ENCODE peak calls at places on chromosome 4, in four cellular contexts. One of them, this sample, is unnamed. For H3K36me3, the result is how much of the 10 kb centered on the place peaks cover.

GRCh38 chr4:139815646-139816601 is 150.3 kb downstream of the MGST2 start:
- DNase-seq in neuronal stem cell: peak
- DNase-seq in trophoblast cell: peak
- DNase-seq in mesenchymal stem cell: peak
- DNase-seq in this sample: no peak

GRCh38 chr4:79598801-79599200 is 190.8 kb upstream of the GK2 start:
- DNase-seq in neuronal stem cell: no peak
- DNase-seq in trophoblast cell: no peak
- DNase-seq in mesenchymal stem cell: no peak
- DNase-seq in this sample: no peak

GRCh38 chr4:1795304-1796195 is 2.5 kb downstream of the FGFR3 start:
- DNase-seq in neuronal stem cell: no peak
- DNase-seq in trophoblast cell: no peak
- DNase-seq in mesenchymal stem cell: no peak
- DNase-seq in this sample: no peak

GRCh38 chr4:109406337-109406931 is 27.2 kb upstream of the SEC24B start:
- DNase-seq in neuronal stem cell: peak
- DNase-seq in trophoblast cell: peak
- DNase-seq in mesenchymal stem cell: peak
- DNase-seq in this sample: no peak

GRCh38 chr4:164011791-164012190 is 517.3 kb downstream of the TMA16 start:
- DNase-seq in neuronal stem cell: no peak
- DNase-seq in trophoblast cell: no peak
- DNase-seq in mesenchymal stem cell: no peak
- DNase-seq in this sample: no peak

GRCh38 chr4:1192091-1192492 is 19.7 kb upstream of the SPON2 start:
- DNase-seq in neuronal stem cell: no peak
- DNase-seq in trophoblast cell: no peak
- DNase-seq in mesenchymal stem cell: peak
- DNase-seq in this sample: no peak

GRCh38 chr4:133865606-133866327 is 335.8 kb downstream of the PABPC4L start:
- DNase-seq in neuronal stem cell: peak
- DNase-seq in trophoblast cell: peak
- DNase-seq in mesenchymal stem cell: peak
- DNase-seq in this sample: no peak

GRCh38 chr4:110361921-110362320 is 114.0 kb upstream of the ENPEP start:
- DNase-seq in neuronal stem cell: no peak
- DNase-seq in trophoblast cell: no peak
- DNase-seq in mesenchymal stem cell: peak
- DNase-seq in this sample: no peak

GRCh38 chr4:108959497-108959896 is 196.6 kb upstream of the ETNPPL start:
- DNase-seq in neuronal stem cell: no peak
- DNase-seq in trophoblast cell: no peak
- DNase-seq in mesenchymal stem cell: no peak
- DNase-seq in this sample: no peak

GRCh38 chr4:141497627-141498026 is 138.8 kb upstream of the IL15 start:
- DNase-seq in neuronal stem cell: no peak
- DNase-seq in trophoblast cell: no peak
- DNase-seq in mesenchymal stem cell: no peak
- DNase-seq in this sample: no peak

GRCh38 chr4:38463268-38463958 is 200.6 kb upstream of the KLF3 start:
- DNase-seq in neuronal stem cell: no peak
- DNase-seq in trophoblast cell: peak
- DNase-seq in mesenchymal stem cell: no peak
- DNase-seq in this sample: no peak

GRCh38 chr4:813900-814299 is 12.0 kb downstream of the CPLX1 start:
- DNase-seq in neuronal stem cell: no peak
- DNase-seq in trophoblast cell: no peak
- DNase-seq in mesenchymal stem cell: no peak
- DNase-seq in this sample: no peak

GRCh38 chr4:39044947-39045734 is 12.9 kb upstream of the TMEM156 start:
- DNase-seq in neuronal stem cell: peak
- DNase-seq in trophoblast cell: peak
- DNase-seq in mesenchymal stem cell: peak
- DNase-seq in this sample: peak

GRCh38 chr4:108405586-108405985 is 214.8 kb upstream of the RPL34 start:
- DNase-seq in neuronal stem cell: no peak
- DNase-seq in trophoblast cell: no peak
- DNase-seq in mesenchymal stem cell: no peak
- DNase-seq in this sample: no peak

GRCh38 chr4:34181891-34182290 is 2062.4 kb downstream of the ARAP2 start:
- DNase-seq in neuronal stem cell: no peak
- DNase-seq in trophoblast cell: peak
- DNase-seq in mesenchymal stem cell: peak
- DNase-seq in this sample: no peak

GRCh38 chr4:40576651-40577480 is 52.8 kb downstream of the RBM47 start:
- DNase-seq in neuronal stem cell: no peak
- DNase-seq in trophoblast cell: peak
- DNase-seq in mesenchymal stem cell: peak
- DNase-seq in this sample: no peak

GRCh38 chr4:122341906-122342305 is 36.9 kb upstream of the ADAD1 start:
- DNase-seq in neuronal stem cell: no peak
- DNase-seq in trophoblast cell: peak
- DNase-seq in mesenchymal stem cell: peak
- DNase-seq in this sample: no peak

GRCh38 chr4:168867128-168867527 is 142.9 kb downstream of the CBR4 start:
- DNase-seq in neuronal stem cell: no peak
- DNase-seq in trophoblast cell: no peak
- DNase-seq in mesenchymal stem cell: no peak
- DNase-seq in this sample: no peak

GRCh38 chr4:99352602-99353580 is at the start of gene ADH1C:
- DNase-seq in neuronal stem cell: no peak
- DNase-seq in trophoblast cell: no peak
- DNase-seq in mesenchymal stem cell: no peak
- DNase-seq in this sample: no peak

GRCh38 chr4:12852338-12853307 is 631.5 kb downstream of the RAB28 start:
- DNase-seq in neuronal stem cell: peak
- DNase-seq in trophoblast cell: peak
- DNase-seq in mesenchymal stem cell: peak
- DNase-seq in this sample: no peak

GRCh38 chr4:22897520-22898108 is 204.9 kb downstream of the GBA3 start:
- DNase-seq in neuronal stem cell: peak
- DNase-seq in trophoblast cell: peak
- DNase-seq in mesenchymal stem cell: peak
- DNase-seq in this sample: peak

GRCh38 chr4:54152846-54153600 is 53.1 kb downstream of the GSX2 start:
- DNase-seq in neuronal stem cell: no peak
- DNase-seq in trophoblast cell: peak
- DNase-seq in mesenchymal stem cell: peak
- DNase-seq in this sample: no peak

GRCh38 chr4:65825121-65825520 is 154.8 kb upstream of the EPHA5 start:
- DNase-seq in neuronal stem cell: no peak
- DNase-seq in trophoblast cell: no peak
- DNase-seq in mesenchymal stem cell: peak
- DNase-seq in this sample: no peak

GRCh38 chr4:146190393-146190910 is 14.9 kb downstream of the LSM6 start:
- DNase-seq in neuronal stem cell: no peak
- DNase-seq in trophoblast cell: no peak
- DNase-seq in mesenchymal stem cell: no peak
- DNase-seq in this sample: no peak

GRCh38 chr4:1241466-1241935 is 7.4 kb downstream of the CTBP1 start:
- DNase-seq in neuronal stem cell: no peak
- DNase-seq in trophoblast cell: no peak
- DNase-seq in mesenchymal stem cell: no peak
- DNase-seq in this sample: no peak

GRCh38 chr4:107721436-107722090 is 1.5 kb upstream of the PAPSS1 start:
- DNase-seq in neuronal stem cell: no peak
- DNase-seq in trophoblast cell: peak
- DNase-seq in mesenchymal stem cell: no peak
- DNase-seq in this sample: peak

GRCh38 chr4:156298230-156298629 is 344.6 kb upstream of the CTSO start:
- DNase-seq in neuronal stem cell: peak
- DNase-seq in trophoblast cell: peak
- DNase-seq in mesenchymal stem cell: peak
- DNase-seq in this sample: no peak

GRCh38 chr4:3375688-3376087 is 66.1 kb upstream of the HGFAC start:
- DNase-seq in neuronal stem cell: no peak
- DNase-seq in trophoblast cell: no peak
- DNase-seq in mesenchymal stem cell: peak
- DNase-seq in this sample: no peak

GRCh38 chr4:12636191-12636590 is 847.9 kb downstream of the RAB28 start:
- DNase-seq in neuronal stem cell: no peak
- DNase-seq in trophoblast cell: no peak
- DNase-seq in mesenchymal stem cell: no peak
- DNase-seq in this sample: no peak

GRCh38 chr4:127309360-127310095 is 323.2 kb upstream of the INTU start:
- DNase-seq in neuronal stem cell: no peak
- DNase-seq in trophoblast cell: no peak
- DNase-seq in mesenchymal stem cell: peak
- DNase-seq in this sample: no peak

GRCh38 chr4:36006226-36006625 is 238.1 kb downstream of the ARAP2 start:
- DNase-seq in neuronal stem cell: no peak
- DNase-seq in trophoblast cell: peak
- DNase-seq in mesenchymal stem cell: peak
- DNase-seq in this sample: no peak

GRCh38 chr4:146647615-146648383 is 9.1 kb downstream of the POU4F2 start:
- DNase-seq in neuronal stem cell: no peak
- DNase-seq in trophoblast cell: no peak
- DNase-seq in mesenchymal stem cell: no peak
- DNase-seq in this sample: peak

GRCh38 chr4:55742655-55743191 is 76.9 kb upstream of the EXOC1L start:
- DNase-seq in neuronal stem cell: peak
- DNase-seq in trophoblast cell: peak
- DNase-seq in mesenchymal stem cell: peak
- DNase-seq in this sample: no peak

GRCh38 chr4:184427687-184428086 is 46.7 kb downstream of the IRF2 start:
- DNase-seq in neuronal stem cell: no peak
- DNase-seq in trophoblast cell: no peak
- DNase-seq in mesenchymal stem cell: no peak
- DNase-seq in this sample: no peak

GRCh38 chr4:2459589-2460349 is 9.1 kb upstream of the RNF4 start:
- DNase-seq in neuronal stem cell: no peak
- DNase-seq in trophoblast cell: no peak
- DNase-seq in mesenchymal stem cell: no peak
- DNase-seq in this sample: no peak

GRCh38 chr4:82372502-82372873 is 1.3 kb downstream of the HNRNPD start:
- DNase-seq in neuronal stem cell: no peak
- DNase-seq in trophoblast cell: peak
- DNase-seq in mesenchymal stem cell: peak
- DNase-seq in this sample: no peak

GRCh38 chr4:108107729-108108382 is 60.9 kb downstream of the LEF1 start:
- DNase-seq in neuronal stem cell: no peak
- DNase-seq in trophoblast cell: no peak
- DNase-seq in mesenchymal stem cell: no peak
- DNase-seq in this sample: no peak

GRCh38 chr4:183099537-183100297 is 660 bp downstream of the WWC2 start:
- DNase-seq in neuronal stem cell: peak
- DNase-seq in trophoblast cell: peak
- DNase-seq in mesenchymal stem cell: peak
- DNase-seq in this sample: no peak

GRCh38 chr4:183096276-183096965 is 2.6 kb upstream of the WWC2 start:
- DNase-seq in neuronal stem cell: no peak
- DNase-seq in trophoblast cell: no peak
- DNase-seq in mesenchymal stem cell: peak
- DNase-seq in this sample: no peak

GRCh38 chr4:183097251-183098079 is 1.6 kb upstream of the WWC2 start:
- DNase-seq in neuronal stem cell: peak
- DNase-seq in trophoblast cell: no peak
- DNase-seq in mesenchymal stem cell: peak
- DNase-seq in this sample: no peak

GRCh38 chr4:183098723-183099536 is at the start of gene WWC2:
- DNase-seq in neuronal stem cell: peak
- DNase-seq in trophoblast cell: peak
- DNase-seq in mesenchymal stem cell: peak
- DNase-seq in this sample: peak

GRCh38 chr4:183098080-183098722 is 856 bp upstream of the WWC2 start:
- DNase-seq in neuronal stem cell: peak
- DNase-seq in trophoblast cell: peak
- DNase-seq in mesenchymal stem cell: peak
- DNase-seq in this sample: no peak
- H2BK12ac ChIP-seq in neuronal stem cell: peak
- H2BK12ac ChIP-seq in trophoblast cell: peak
- H2BK12ac ChIP-seq in mesenchymal stem cell: peak
- H2BK12ac ChIP-seq in this sample: peak

DNA sequence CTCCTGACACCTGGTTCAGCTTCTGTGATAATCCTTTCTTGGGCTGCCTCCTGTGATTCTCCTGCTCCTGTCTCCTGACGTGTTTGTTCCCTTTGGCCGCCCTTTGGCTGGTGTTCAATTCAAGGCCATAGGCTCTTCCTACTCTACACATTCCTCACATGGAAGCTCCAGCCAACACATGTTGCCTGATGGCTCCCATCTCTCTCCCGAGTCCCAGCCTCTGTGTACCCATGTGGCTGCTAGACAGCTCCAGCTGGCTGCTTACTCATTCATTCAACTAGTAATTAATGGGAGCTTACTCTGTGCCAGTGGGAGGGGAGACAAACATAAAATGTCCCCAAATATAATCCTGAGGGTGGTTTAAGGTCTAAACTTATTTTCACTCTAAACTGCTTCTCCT is 9.2 kb upstream of the MED28 start:
- DNase-seq in neuronal stem cell: no peak
- DNase-seq in trophoblast cell: no peak
- DNase-seq in mesenchymal stem cell: no peak
- DNase-seq in this sample: no peak
- H3K36me3 ChIP-seq in neuronal stem cell: half or more
- H3K36me3 ChIP-seq in trophoblast cell: under half
- H3K36me3 ChIP-seq in mesenchymal stem cell: half or more
- H3K36me3 ChIP-seq in this sample: under half

GRCh38 chr4:74900862-74901261 is 32.1 kb upstream of the PARM1 start:
- DNase-seq in neuronal stem cell: no peak
- DNase-seq in trophoblast cell: no peak
- DNase-seq in mesenchymal stem cell: no peak
- DNase-seq in this sample: no peak
- H2BK12ac ChIP-seq in neuronal stem cell: no peak
- H2BK12ac ChIP-seq in trophoblast cell: no peak
- H2BK12ac ChIP-seq in mesenchymal stem cell: no peak
- H2BK12ac ChIP-seq in this sample: no peak

DNA sequence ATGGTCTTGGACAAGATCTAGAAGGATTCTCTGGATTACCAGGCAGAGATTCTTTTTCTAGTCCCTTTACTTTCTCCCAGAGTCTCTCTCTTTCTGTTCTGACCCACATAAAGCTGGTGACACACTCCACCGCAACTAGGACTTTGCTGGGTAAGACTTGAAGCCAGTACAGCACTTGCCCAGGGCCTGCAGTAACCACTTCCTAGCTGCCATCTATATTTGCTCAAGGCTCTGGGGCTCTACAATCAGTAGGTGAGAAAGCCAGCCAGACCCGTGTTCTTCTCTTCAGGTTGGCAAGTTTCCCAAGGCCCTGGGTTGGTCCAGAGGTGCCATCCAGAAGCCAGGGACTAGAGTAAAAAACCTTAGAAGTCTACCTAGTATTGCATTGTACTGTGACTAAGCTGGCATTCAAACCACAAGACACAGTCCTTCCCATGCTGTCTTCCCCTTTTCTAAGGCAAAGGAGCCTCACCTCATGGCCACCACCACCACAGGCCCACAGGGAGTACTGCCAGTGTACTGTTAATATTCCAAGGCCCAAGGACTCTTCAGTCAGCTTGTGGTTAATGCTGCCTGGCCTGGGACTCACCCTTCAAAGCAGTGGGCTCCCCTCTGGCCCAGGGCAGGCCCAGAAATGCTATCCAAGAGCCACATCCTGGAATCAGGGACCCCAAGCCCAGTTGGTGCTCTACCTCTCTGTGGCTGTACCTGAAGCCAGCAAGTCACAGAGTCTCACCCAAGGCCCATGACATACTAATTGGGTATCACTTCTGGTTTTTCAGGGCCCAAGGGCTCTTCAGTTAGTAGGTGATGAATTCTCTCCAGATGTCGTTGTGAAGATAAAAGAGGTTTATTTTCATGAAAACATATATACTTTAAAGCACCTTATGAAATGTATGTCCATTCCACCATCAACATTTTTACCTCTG is 54.7 kb downstream of the CD38 start:
- DNase-seq in neuronal stem cell: no peak
- DNase-seq in trophoblast cell: no peak
- DNase-seq in mesenchymal stem cell: no peak
- DNase-seq in this sample: no peak
- H3K36me3 ChIP-seq in neuronal stem cell: under half
- H3K36me3 ChIP-seq in trophoblast cell: under half
- H3K36me3 ChIP-seq in mesenchymal stem cell: under half
- H3K36me3 ChIP-seq in this sample: under half